ENCODE peak calls at places on chromosomes 11 and 22, in five cellular contexts. Y, R, C, L and B are unnamed samples.

GRCh38 chr22:21448627-21449416 is 18.4 kb upstream of the TMEM191C start:
- DNase-seq in L (no peak), C (no peak), Y (no peak), R (no peak), B (no peak)

GRCh38 chr22:19937616-19938473 is 3.7 kb upstream of the COMT start:
- DNase-seq in R (no peak), C (peak), L (no peak), Y (no peak), B (no peak)

GRCh38 chr22:20549232-20549841 is 41.9 kb downstream of the MED15 start:
- DNase-seq in L (no peak), Y (no peak), R (no peak), C (peak), B (no peak)

GRCh38 chr22:41367680-41368542 is 13.8 kb upstream of the TEF start:
- DNase-seq in C (no peak), L (peak), R (peak), Y (no peak), B (no peak)

GRCh38 chr22:42711281-42711731 is 9.4 kb downstream of the A4GALT start:
- DNase-seq in Y (no peak), L (no peak), C (no peak), R (no peak), B (no peak)

GRCh38 chr22:20979243-20979809 is 2.8 kb upstream of the LZTR1 start:
- DNase-seq in R (peak), L (peak), Y (no peak), C (no peak), B (no peak)

GRCh38 chr11:64060861-64061444 is 25.2 kb downstream of the FLRT1 start:
- DNase-seq in R (peak), C (peak), L (peak), Y (no peak), B (no peak)

GRCh38 chr11:114142646-114143045 is 83.1 kb downstream of the ZBTB16 start:
- DNase-seq in L (no peak), R (no peak), Y (no peak), C (no peak), B (no peak)

GRCh38 chr11:117479372-117479771 is 151.7 kb downstream of the CEP164 start:
- DNase-seq in L (no peak), R (no peak), Y (no peak), C (no peak), B (no peak)

GRCh38 chr22:39999144-39999757 is 4.5 kb downstream of the FAM83F start:
- DNase-seq in Y (no peak), L (no peak), C (no peak), R (peak), B (no peak)

GRCh38 chr11:69142894-69143293 is 12.8 kb upstream of the SMIM38 start:
- DNase-seq in L (no peak), C (no peak), Y (no peak), R (no peak), B (no peak)

GRCh38 chr11:3143136-3143880 is 21.8 kb downstream of the OSBPL5 start:
- DNase-seq in R (no peak), L (no peak), Y (no peak), C (no peak), B (no peak)

GRCh38 chr11:130217133-130217631 is 57.6 kb downstream of the ST14 start:
- DNase-seq in L (no peak), R (no peak), C (peak), Y (no peak), B (no peak)

GRCh38 chr22:46052331-46052771 is 75.4 kb upstream of the WNT7B start:
- DNase-seq in L (peak), C (peak), Y (no peak), R (peak), B (no peak)

GRCh38 chr11:94525933-94526332 is 13.7 kb downstream of the C11orf97 start:
- DNase-seq in C (peak), R (peak), Y (no peak), L (peak), B (no peak)

GRCh38 chr11:62974848-62975522 is 9.8 kb downstream of the SLC22A6 start:
- DNase-seq in C (no peak), L (peak), Y (no peak), R (no peak), B (no peak)

GRCh38 chr22:17629646-17630045 is 1.1 kb upstream of the ATP6V1E1 start:
- DNase-seq in L (no peak), R (no peak), C (no peak), Y (no peak), B (no peak)

GRCh38 chr22:19063581-19064353 is 58.4 kb downstream of the DGCR2 start:
- DNase-seq in Y (no peak), C (peak), R (no peak), L (peak), B (no peak)

GRCh38 chr11:64885367-64886286 is 7.2 kb upstream of the EHD1 start:
- DNase-seq in R (peak), L (peak), C (peak), Y (no peak), B (no peak)

GRCh38 chr22:17400305-17400704 is 31.0 kb downstream of the CECR2 start:
- DNase-seq in Y (no peak), C (no peak), L (no peak), R (no peak), B (no peak)

GRCh38 chr11:96091476-96091875 is 167.6 kb upstream of the MTMR2 start:
- DNase-seq in R (no peak), C (no peak), Y (no peak), L (no peak), B (peak)

DNA sequence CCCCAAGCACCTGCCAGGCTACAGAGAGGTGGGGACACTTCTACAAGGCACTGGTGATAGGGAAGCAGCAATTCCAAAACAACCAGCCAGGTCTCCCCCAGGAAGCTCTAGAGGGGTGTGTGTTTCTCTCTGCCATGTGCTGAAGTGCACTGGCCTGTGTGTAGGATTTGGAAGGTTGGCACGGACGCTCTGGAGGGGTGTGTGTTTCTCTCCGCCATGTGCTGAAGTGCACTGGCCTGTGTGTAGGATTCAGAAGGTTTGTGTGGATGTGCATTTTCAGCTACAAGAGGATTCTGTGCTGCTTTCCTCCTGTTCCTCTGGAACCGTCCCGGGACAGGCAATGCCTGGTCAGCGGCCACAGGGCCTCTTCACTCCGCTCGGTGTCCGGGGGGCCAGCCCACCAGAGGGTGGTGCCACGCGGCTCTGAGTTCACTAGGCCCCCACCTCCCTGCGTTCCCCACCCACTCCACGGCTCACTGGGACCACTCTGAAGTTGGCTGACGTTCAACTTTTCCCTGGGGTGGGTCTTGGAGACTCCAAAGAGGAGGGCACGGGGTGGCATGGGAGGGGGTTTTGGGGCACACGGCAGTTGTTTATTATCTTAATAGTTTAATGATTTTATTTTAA is 552.8 kb downstream of the BRD1 start:
- DNase-seq in C (peak), L (no peak), Y (no peak), R (no peak), B (no peak)
- H3K4me3 ChIP-seq in C (no peak), L (no peak), Y (no peak), R (no peak), B (no peak)

DNA sequence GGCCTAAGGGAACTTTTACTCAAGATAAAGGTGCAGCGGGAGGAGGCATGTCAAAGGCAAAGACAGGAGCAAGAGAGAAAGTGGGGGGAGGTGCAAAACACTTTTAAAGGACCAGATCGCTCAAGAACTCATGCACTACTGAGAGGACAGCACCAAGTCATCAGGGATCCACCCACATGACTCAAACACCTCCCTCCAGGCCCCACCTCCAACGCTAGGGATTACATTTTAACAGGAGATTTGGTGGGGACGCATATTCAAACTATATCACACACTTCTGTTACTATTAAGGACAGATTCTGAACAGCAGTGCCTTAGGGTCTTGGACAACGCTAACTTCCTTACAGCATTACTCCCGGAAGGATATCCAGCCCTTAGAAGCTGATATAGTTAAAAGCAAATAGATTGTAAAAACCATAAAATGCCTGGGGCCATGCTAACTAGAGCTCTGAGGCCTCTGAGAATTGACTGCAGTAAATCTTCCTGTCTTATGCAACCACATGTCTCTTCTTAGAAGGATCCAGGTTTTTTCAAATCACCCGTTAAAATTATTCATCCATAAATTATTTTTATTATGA is 16.7 kb upstream of the ZC3H12C start:
- DNase-seq in C (no peak), R (peak), Y (no peak), L (no peak), B (no peak)
- TF ChIP-seq CTCF in C (no peak), R (no peak), Y (no peak), L (no peak), B (no peak)

DNA sequence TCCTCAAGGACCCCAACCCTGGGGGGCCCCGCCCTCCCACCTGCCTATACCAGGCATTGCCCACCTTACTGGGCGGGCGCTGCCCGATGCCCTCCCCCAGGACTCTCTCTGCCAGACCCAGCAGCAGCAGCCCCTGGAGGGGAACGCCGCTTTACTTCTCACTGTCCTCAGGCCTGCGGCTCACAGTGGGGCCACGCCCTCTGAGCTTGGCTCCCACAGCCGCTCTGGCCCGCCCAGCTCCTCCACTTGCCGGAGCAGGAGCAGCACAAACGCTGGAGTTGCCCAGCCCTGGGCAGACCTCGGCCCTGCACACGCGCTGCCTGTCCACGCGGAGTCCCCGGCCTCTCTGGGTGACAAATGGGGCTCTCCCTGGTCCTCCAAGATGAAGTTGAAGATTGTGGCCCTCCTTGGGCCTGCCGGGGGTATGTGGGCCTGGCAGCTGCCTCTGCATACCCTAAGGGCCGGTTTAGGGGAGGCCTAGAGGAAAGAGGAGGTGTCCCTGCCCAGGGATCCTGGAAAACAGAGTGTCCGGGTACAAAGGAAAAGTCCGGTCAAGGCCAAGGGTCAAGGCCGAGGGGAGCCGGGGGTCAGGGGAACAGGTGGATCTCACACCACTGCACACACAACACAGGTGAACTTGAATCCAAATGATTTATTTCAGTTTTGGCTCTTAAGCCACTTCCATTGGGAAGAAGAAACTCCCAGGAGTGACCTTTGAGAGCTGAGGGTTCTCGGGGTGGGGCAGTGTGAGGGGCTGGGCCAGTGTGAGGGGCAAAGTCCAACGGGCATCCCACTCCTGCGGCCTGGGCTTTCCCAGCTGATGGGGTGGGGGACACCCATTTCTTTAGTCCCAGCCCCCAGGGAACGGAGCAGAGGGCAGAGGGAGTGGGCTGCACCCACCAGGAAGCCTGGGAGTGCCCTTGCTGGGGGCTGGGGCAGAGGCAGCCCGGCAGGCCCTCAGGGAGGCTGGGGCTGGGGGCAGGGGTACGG is 674 bp upstream of the BAIAP2L2 start:
- DNase-seq in Y (no peak), C (no peak), L (no peak), R (peak), B (no peak)
- H3K4me3 ChIP-seq in Y (no peak), C (no peak), L (no peak), R (no peak), B (no peak)

GRCh38 chr22:23397008-23397617 is 183.0 kb downstream of the IGLL1 start:
- DNase-seq in C (no peak), Y (no peak), L (no peak), R (no peak), B (no peak)
- TF ChIP-seq CTCF in C (no peak), Y (no peak), L (no peak), R (no peak), B (no peak)

GRCh38 chr11:126637800-126638175 is 282.3 kb downstream of the ST3GAL4 start:
- DNase-seq in C (no peak), Y (no peak), L (no peak), R (peak), B (no peak)
- H3K4me3 ChIP-seq in C (no peak), Y (no peak), L (no peak), R (no peak), B (no peak)

DNA sequence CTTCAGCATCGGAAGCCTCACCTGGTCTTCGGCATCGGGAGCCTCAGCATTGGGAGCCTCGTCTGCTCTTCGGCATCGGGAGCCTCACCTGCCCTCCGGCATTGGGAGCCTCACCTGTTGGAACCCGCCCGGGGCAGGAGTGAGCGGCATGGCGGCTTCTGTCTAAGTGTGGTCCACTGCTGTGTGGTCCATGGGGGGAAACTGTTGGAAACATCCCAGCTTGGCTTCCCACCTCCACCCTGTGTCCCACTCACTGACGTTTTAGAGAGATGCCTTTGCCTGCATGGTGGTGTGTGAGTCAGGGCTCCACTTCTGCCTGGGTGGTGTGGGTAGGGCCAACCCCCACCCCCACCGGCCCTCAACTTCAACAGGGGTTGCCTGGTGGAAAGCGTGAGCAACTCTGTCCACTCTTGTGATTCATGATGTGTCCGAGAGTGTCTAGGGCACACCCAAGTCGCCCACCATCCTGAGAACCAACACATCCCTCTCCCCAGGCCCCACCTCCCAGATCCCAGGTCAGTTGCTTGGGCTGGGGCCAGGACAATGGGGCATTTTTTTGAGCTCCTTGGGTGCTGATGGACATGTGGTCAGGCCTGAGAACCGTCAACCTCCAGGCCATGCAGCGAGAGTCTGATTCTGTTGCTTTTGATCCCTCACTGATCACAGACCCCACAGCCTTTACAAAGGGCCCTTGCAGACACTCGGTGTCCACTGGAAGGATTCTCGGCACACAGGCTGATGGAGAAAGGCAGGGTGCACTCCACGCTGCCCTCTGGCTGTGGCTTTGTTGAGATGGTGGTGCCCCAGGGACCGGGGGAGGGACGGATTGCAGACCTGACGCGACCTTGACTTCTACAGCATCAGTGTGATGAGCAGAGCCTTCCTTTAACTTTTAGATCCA is 406.7 kb downstream of the TBC1D22A start:
- DNase-seq in C (peak), L (peak), R (no peak), Y (no peak), B (no peak)
- TF ChIP-seq CTCF in C (no peak), L (no peak), R (peak), Y (no peak), B (no peak)

DNA sequence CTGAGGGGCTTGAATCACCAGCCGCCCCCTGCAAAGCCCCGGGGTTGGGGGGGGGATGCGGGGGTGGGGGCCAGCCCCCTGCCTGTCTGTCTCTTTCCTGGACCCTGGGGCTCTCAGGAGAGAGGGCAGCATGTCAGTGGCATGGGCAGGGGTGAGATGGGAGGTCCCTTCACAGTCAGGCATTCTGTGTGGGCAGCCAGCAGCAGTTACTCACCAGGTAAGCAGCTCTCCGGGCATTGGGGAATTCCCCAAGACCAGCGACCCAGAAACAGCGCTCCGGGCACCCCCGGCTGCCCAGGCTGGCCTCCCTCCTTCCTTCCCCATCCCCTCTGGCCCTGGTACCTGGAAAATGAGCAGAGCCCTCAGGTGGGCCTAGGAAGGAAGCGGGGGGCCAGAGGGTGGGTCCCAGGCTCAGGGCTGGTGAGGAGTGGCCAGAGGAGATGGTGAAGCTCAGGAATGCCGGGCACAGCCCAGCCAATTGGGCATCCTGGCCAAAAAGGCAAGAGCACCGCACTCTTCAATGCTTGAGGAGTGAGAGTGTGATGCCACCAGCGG is 4.2 kb upstream of the LIF start:
- DNase-seq in C (no peak), R (peak), Y (no peak), L (no peak), B (no peak)
- H3K4me3 ChIP-seq in C (no peak), R (no peak), Y (no peak), L (no peak), B (no peak)

GRCh38 chr11:37916331-37916730 is 1318.3 kb upstream of the RAG2 start:
- DNase-seq in L (no peak), C (no peak), Y (no peak), R (no peak), B (no peak)
- TF ChIP-seq CTCF in L (no peak), C (no peak), Y (no peak), R (no peak), B (no peak)